ENCODE peak calls at places on chromosomes 3 and 15, in four cellular contexts. R, B, N and Q are unnamed samples.

GRCh38 chr3:140176526-140176925 is 241.5 kb downstream of the CLSTN2 start:
- DNase-seq in R (no peak), B (no peak), N (no peak), Q (no peak)

GRCh38 chr3:126546013-126546412 is 12.7 kb downstream of the C3orf22 start:
- DNase-seq in R (no peak), B (no peak), N (no peak), Q (no peak)

GRCh38 chr3:8822141-8822540 is 52.7 kb upstream of the OXTR start:
- DNase-seq in R (no peak), B (no peak), N (no peak), Q (no peak)

GRCh38 chr15:62455441-62455921 is 290.4 kb upstream of the C2CD4B start:
- DNase-seq in R (no peak), B (no peak), N (no peak), Q (no peak)

GRCh38 chr3:157428957-157429356 is 7.7 kb upstream of the PTX3 start:
- DNase-seq in R (no peak), B (no peak), N (no peak), Q (no peak)

GRCh38 chr3:65233561-65233960 is 545.8 kb upstream of the ADAMTS9 start:
- DNase-seq in R (no peak), B (no peak), N (no peak), Q (no peak)

GRCh38 chr3:129346690-129347440 is 68.2 kb downstream of the HMCES start:
- DNase-seq in R (no peak), B (no peak), N (no peak), Q (no peak)

GRCh38 chr3:49119439-49119838 is 1.2 kb downstream of the USP19 start:
- DNase-seq in R (no peak), B (no peak), N (no peak), Q (no peak)

GRCh38 chr15:72136170-72137051 is 18.2 kb downstream of the SENP8 start:
- DNase-seq in R (no peak), B (no peak), N (no peak), Q (no peak)

GRCh38 chr3:14631687-14632444 is 19.7 kb upstream of the CCDC174 start:
- DNase-seq in R (no peak), B (no peak), N (no peak), Q (no peak)

GRCh38 chr3:194200422-194201060 is 64.6 kb downstream of the HES1 start:
- DNase-seq in R (no peak), B (no peak), N (no peak), Q (no peak)

GRCh38 chr3:149596136-149596770 is 61.6 kb downstream of the WWTR1 start:
- DNase-seq in R (no peak), B (no peak), N (no peak), Q (no peak)

GRCh38 chr3:126389112-126389791 is 5.5 kb upstream of the CFAP100 start:
- DNase-seq in R (peak), B (peak), N (peak), Q (peak)

GRCh38 chr15:41847981-41848380 is 9.3 kb downstream of the PLA2G4B start:
- DNase-seq in R (no peak), B (no peak), N (no peak), Q (no peak)

GRCh38 chr3:31565288-31565687 is 32.6 kb downstream of the STT3B start:
- DNase-seq in R (no peak), B (no peak), N (no peak), Q (no peak)

GRCh38 chr3:192062186-192062585 is 601.2 kb downstream of the PYDC2 start:
- DNase-seq in R (no peak), B (no peak), N (no peak), Q (no peak)

GRCh38 chr3:79872483-79872882 is 104.7 kb upstream of the ROBO1 start:
- DNase-seq in R (no peak), B (no peak), N (no peak), Q (no peak)